ENCODE peak calls at places on chromosomes 7 and 10, in four cellular contexts. G is A549, Z is GM12878, S is BJ. Y is an unnamed sample.

GRCh38 chr10:102604379-102604960 is 39.8 kb upstream of the TRIM8 start:
- DNase-seq in G (peak), Z (no peak), S (no peak), Y (peak)

GRCh38 chr7:26543345-26543744 is 251.7 kb downstream of the SNX10 start:
- DNase-seq in G (no peak), Z (no peak), S (no peak), Y (no peak)

GRCh38 chr10:102120142-102120986 is at the start of gene LDB1:
- DNase-seq in G (peak), Z (no peak), S (no peak), Y (no peak)

GRCh38 chr7:118311121-118311803 is 86.8 kb downstream of the ANKRD7 start:
- DNase-seq in G (no peak), Z (peak), S (no peak), Y (no peak)

GRCh38 chr7:48246073-48246472 is 74.8 kb downstream of the ABCA13 start:
- DNase-seq in G (no peak), Z (peak), S (no peak), Y (no peak)

GRCh38 chr10:110414563-110415309 is 83.0 kb upstream of the DUSP5 start:
- DNase-seq in G (peak), Z (peak), S (no peak), Y (no peak)

GRCh38 chr7:151095123-151095797 is 9.0 kb downstream of the AGAP3 start:
- DNase-seq in G (no peak), Z (no peak), S (no peak), Y (no peak)

GRCh38 chr10:115093286-115093775 is at the start of gene ATRNL1:
- DNase-seq in G (no peak), Z (no peak), S (no peak), Y (no peak)

GRCh38 chr10:62732841-62733653 is 71.5 kb upstream of the ADO start:
- DNase-seq in G (no peak), Z (peak), S (no peak), Y (peak)

GRCh38 chr10:80454526-80455460 is 683 bp downstream of the TSPAN14 start:
- DNase-seq in G (no peak), Z (no peak), S (no peak), Y (no peak)

GRCh38 chr10:33719005-33719703 is 384.7 kb upstream of the NRP1 start:
- DNase-seq in G (no peak), Z (no peak), S (no peak), Y (no peak)

GRCh38 chr10:133456041-133456951 is 2.6 kb downstream of the SCART1 start:
- DNase-seq in G (no peak), Z (no peak), S (no peak), Y (no peak)

GRCh38 chr7:22482476-22482875 is 17.5 kb downstream of the STEAP1B start:
- DNase-seq in G (no peak), Z (no peak), S (no peak), Y (no peak)

GRCh38 chr7:158302274-158303070 is 285.2 kb downstream of the PTPRN2 start:
- DNase-seq in G (no peak), Z (no peak), S (no peak), Y (no peak)

GRCh38 chr10:133475821-133476640 is 22.3 kb downstream of the SCART1 start:
- DNase-seq in G (no peak), Z (no peak), S (no peak), Y (no peak)

GRCh38 chr10:125103466-125104377 is 56.6 kb downstream of the CTBP2 start:
- DNase-seq in G (no peak), Z (no peak), S (no peak), Y (no peak)

DNA sequence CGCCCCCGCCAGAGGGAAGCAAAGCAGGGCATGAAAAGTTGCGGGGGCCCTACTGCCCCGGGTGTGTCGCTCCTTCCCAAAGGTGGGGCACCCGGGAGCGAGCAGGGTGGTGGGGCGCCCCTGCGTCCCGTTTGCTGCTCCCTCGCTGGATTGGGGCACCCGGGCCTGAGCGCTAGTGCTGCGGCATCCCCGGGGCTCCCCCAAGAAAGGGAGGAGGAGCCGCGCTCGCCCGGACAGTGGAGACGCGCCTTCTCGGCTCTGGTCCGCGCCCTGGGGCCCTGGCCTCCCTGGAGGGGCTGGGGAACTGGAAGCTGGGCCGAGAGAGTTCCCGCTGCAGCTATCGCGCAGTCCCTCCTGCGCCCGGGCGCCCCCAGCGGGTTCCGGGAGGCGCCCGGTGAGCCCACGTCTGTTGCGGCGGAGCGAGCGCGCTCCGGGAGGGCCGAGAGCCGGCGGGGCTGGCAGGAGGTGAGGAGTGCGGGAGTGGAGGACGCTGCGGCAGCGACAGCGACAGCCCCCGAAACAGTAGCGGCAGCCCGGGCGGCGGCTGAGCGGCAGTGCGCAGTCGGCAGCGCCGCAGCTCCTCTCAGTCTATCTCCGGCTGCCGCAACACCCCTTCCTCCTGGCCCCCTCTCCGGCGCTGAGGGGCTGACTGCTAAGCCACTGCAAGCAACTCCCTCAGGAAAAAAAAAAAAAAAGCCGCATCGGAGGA is 505 bp upstream of the BMPER start:
- DNase-seq in G (peak), Z (no peak), S (no peak), Y (no peak)
- H3K4me3 ChIP-seq in G (peak), Z (no peak), S (peak), Y (peak)

DNA sequence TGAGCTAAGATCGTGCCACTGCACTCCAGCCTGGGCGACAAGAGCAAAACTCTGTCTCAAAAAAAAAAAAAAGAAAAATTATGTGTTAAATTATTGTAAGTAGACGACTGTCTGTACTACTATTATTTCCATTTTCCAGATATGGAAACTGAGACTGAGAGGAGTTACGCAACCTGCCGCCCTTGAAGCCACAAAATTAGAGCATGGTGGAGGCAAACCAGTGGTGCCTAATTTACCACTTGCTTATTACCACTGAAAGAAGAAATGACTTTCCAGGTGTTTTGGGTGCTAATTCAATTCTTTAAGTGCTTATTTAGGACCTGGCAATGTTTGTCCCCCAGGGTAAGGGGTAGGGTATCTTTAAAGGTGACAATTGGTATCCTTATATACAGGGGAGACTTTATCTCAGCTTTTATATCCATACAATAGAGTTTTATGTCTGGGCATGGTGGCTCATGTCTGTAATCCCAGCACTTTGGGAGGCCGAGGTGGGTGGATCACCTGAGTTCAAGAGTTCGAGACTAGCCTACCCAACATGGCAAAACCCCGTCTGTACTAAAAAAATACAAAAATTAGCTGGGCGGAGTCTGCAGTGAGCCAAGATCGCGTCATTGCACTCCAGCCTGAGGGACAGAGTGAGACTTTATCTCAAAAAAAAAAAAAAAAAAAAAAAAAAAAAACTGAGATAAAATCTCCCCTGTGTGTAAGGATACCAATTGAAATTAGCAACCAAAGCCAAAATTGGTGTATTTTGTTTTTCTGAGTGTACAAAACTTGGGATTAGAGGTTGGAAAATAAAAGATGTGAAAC is 16.6 kb upstream of the CAMK1D start:
- DNase-seq in G (no peak), Z (no peak), S (no peak), Y (no peak)
- H3K4me3 ChIP-seq in G (peak), Z (peak), S (no peak), Y (no peak)

GRCh38 chr7:11192506-11192905 is 218.8 kb downstream of the PHF14 start:
- DNase-seq in G (no peak), Z (no peak), S (no peak), Y (peak)
- H3K4me3 ChIP-seq in G (no peak), Z (no peak), S (peak), Y (peak)

DNA sequence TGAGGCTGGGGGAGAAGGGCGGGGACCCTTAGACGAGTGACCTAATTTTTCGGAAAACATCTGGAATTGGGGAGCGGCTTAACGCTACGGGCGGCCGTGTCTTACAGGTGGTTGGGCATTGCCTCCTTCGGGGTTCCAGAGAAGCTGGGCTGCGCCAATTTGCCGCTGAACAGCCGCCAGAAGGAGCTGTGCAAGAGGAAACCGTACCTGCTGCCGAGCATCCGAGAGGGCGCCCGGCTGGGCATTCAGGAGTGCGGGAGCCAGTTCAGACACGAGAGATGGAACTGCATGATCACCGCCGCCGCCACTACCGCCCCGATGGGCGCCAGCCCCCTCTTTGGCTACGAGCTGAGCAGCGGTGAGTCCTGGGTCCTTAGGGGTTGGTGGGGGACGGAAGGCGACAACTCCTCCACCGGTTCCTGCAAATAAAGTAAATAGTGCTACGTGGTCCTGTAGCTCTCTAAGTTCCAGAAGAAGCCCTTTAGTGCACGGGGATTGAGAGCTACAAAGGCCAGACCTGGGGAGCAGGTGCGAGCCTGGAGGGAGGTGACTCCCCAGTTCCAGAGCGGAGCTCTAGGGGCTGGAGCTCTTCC is 756 bp downstream of the WNT16 start:
- DNase-seq in G (no peak), Z (no peak), S (no peak), Y (no peak)
- H3K4me3 ChIP-seq in G (peak), Z (peak), S (peak), Y (peak)

Y was measured in skeletal muscle cell.